ENCODE peak calls at places on chromosomes 3 and 15, in six cellular contexts. E, H, O, G, W and J are unnamed samples.

GRCh38 chr15:38878946-38879345 is 314.3 kb upstream of the RASGRP1 start:
- DNase-seq in E (no peak), G (no peak), O (no peak), H (no peak), W (no peak), J (no peak)

GRCh38 chr15:62391565-62392262 is 226.6 kb upstream of the C2CD4B start:
- DNase-seq in W (peak), O (peak), H (peak), G (no peak), E (peak), J (peak)

GRCh38 chr3:69388241-69388640 is 2.4 kb upstream of the FRMD4B start:
- DNase-seq in W (no peak), G (no peak), H (no peak), E (no peak), O (no peak), J (no peak)

GRCh38 chr15:25733036-25733855 is 129.9 kb downstream of the ATP10A start:
- DNase-seq in H (no peak), W (no peak), G (no peak), O (no peak), E (no peak), J (no peak)

GRCh38 chr15:70120109-70120508 is 22.4 kb upstream of the TLE3 start:
- DNase-seq in G (no peak), O (no peak), H (no peak), E (no peak), W (no peak), J (peak)

GRCh38 chr15:29827421-29827820 is 5.2 kb upstream of the TJP1 start:
- DNase-seq in E (no peak), G (no peak), H (no peak), O (no peak), W (no peak), J (no peak)

GRCh38 chr15:67192185-67192584 is 62.3 kb downstream of the AAGAB start:
- DNase-seq in O (no peak), E (no peak), G (no peak), H (no peak), W (no peak), J (no peak)

GRCh38 chr3:67647390-67647878 is 7.0 kb downstream of the SUCLG2 start:
- DNase-seq in W (no peak), O (no peak), H (peak), G (no peak), E (peak), J (no peak)

GRCh38 chr15:22850055-22850454 is 11.6 kb downstream of the NIPA2 start:
- DNase-seq in W (no peak), H (no peak), O (no peak), G (no peak), E (peak), J (no peak)

GRCh38 chr3:36362973-36363372 is 17.3 kb upstream of the STAC start:
- DNase-seq in W (no peak), E (peak), H (no peak), O (no peak), G (no peak), J (no peak)

GRCh38 chr3:32930161-32930560 is 21.3 kb upstream of the CCR4 start:
- DNase-seq in W (no peak), O (no peak), H (no peak), G (no peak), E (no peak), J (no peak)

GRCh38 chr3:27721717-27722564 is at the start of gene EOMES:
- DNase-seq in O (peak), E (no peak), H (no peak), G (peak), W (peak), J (no peak)

GRCh38 chr3:78666458-78666800 is 1101.4 kb downstream of the ROBO1 start:
- DNase-seq in O (no peak), H (no peak), E (peak), W (no peak), G (no peak), J (no peak)

GRCh38 chr15:47812436-47813109 is 95.3 kb downstream of the SEMA6D start:
- DNase-seq in O (no peak), G (no peak), W (no peak), H (no peak), E (peak), J (no peak)

GRCh38 chr15:28191832-28192231 is 92.7 kb upstream of the OCA2 start:
- DNase-seq in W (no peak), G (no peak), H (peak), E (peak), O (no peak), J (no peak)

GRCh38 chr3:101896103-101896757 is 46.9 kb downstream of the NFKBIZ start:
- DNase-seq in O (no peak), W (no peak), E (peak), H (no peak), G (no peak), J (no peak)

GRCh38 chr15:50009634-50010033 is 109.4 kb downstream of the ATP8B4 start:
- DNase-seq in O (no peak), W (no peak), H (no peak), E (no peak), G (no peak), J (no peak)

GRCh38 chr3:11850003-11850402 is 3.3 kb upstream of the TAMM41 start:
- DNase-seq in E (no peak), H (no peak), W (no peak), G (no peak), O (no peak), J (no peak)

GRCh38 chr3:197352382-197352781 is 54.0 kb upstream of the DLG1 start:
- DNase-seq in E (peak), O (no peak), H (peak), W (no peak), G (no peak), J (no peak)

GRCh38 chr15:93451822-93452221 is 362.8 kb upstream of the RGMA start:
- DNase-seq in W (no peak), O (no peak), E (no peak), G (no peak), H (no peak), J (no peak)

GRCh38 chr3:156705761-156706631 is 31.6 kb downstream of the TIPARP start:
- DNase-seq in W (no peak), E (peak), O (no peak), G (no peak), H (no peak), J (no peak)

GRCh38 chr3:9791790-9792404 is 376 bp downstream of the TADA3 start:
- DNase-seq in E (no peak), H (no peak), W (no peak), G (no peak), O (no peak), J (no peak)

GRCh38 chr15:85543741-85544155 is 163.3 kb downstream of the AKAP13 start:
- DNase-seq in H (peak), G (peak), O (no peak), W (no peak), E (no peak), J (no peak)

GRCh38 chr15:44541282-44541958 is 4.5 kb downstream of the EIF3J start:
- DNase-seq in E (peak), W (no peak), H (no peak), O (no peak), G (no peak), J (no peak)

GRCh38 chr3:123150449-123150954 is 51.2 kb upstream of the SEC22A start:
- DNase-seq in O (no peak), W (no peak), E (no peak), H (no peak), G (no peak), J (peak)

GRCh38 chr15:31465083-31465955 is 138.7 kb downstream of the KLF13 start:
- DNase-seq in E (no peak), O (no peak), G (no peak), H (peak), W (no peak), J (no peak)

GRCh38 chr3:179401561-179401960 is 49.7 kb downstream of the GNB4 start:
- DNase-seq in O (no peak), E (no peak), G (no peak), W (no peak), H (no peak), J (no peak)

GRCh38 chr15:39392469-39393047 is 188.3 kb upstream of the THBS1 start:
- DNase-seq in G (no peak), W (no peak), E (no peak), O (no peak), H (no peak), J (no peak)

GRCh38 chr3:32969656-32970055 is 18.2 kb downstream of the CCR4 start:
- DNase-seq in E (peak), G (no peak), O (no peak), H (no peak), W (no peak), J (no peak)

GRCh38 chr15:98931001-98931400 is 76.6 kb downstream of the PGPEP1L start:
- DNase-seq in O (no peak), W (no peak), E (no peak), G (no peak), H (no peak), J (no peak)

GRCh38 chr3:159059395-159059794 is 257.5 kb downstream of the MFSD1 start:
- DNase-seq in H (no peak), G (no peak), E (no peak), O (no peak), W (no peak), J (no peak)
- TF ChIP-seq CTCF in H (no peak), G (no peak), E (no peak), O (no peak), W (no peak), J (no peak)

DNA sequence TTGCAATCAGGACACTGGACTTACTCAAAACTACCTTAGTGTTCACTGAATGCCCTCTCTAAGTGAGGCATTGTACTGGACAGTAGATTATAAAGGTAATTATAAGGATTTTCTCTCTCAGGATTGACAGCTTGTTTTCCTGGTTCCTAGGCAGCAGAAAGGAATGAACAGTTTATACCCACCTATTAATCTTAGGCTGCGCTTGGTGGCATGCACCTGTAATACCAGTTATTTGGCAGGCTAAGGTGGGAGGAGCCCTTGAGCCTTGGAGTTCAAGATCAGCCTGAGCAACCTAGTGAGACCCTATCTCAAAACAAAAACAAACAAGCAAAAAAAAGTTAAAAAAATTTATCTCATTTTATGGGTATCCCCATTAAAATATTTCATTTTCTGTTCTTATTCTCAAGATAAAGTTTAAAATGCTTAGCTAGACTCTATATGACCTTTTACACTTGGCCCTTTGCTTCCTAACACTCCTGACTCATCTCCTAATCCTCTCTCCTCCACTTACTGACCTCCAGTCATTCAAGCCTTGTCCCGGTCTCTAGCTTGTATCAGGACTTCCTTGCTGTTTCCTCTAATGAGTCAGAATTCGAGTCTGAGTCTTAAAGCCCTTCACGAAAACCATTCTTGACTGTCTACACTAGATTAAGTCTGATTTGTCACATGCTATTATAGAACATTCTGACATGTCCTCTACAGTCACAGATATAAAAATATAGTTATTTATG is 348.6 kb downstream of the NLGN1 start:
- DNase-seq in H (no peak), O (no peak), E (peak), W (no peak), G (no peak), J (no peak)
- TF ChIP-seq CTCF in H (no peak), O (no peak), E (no peak), W (no peak), G (no peak), J (no peak)

DNA sequence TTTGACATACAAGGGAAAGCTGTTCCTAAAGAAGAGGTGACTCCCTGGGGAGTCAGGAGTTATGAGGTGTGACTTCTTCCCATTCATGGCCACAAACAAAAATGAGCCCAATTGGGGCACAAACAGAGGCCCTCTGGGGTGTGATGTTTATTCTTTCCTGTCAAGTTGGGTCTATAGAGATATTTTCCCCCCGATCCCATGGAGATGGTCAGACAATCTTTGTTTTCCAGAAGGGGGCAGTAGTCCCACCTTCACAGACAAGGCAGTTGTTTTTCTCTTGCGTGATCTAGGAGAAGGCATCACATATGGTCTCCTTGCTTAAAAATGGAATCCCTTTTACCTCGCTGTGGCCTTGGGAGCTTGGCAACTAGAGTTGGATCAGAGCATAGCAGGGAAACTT is 110.3 kb downstream of the MFSD1 start:
- DNase-seq in E (no peak), O (no peak), H (no peak), G (no peak), W (no peak), J (no peak)
- TF ChIP-seq CTCF in E (no peak), O (no peak), H (no peak), G (no peak), W (peak), J (peak)

GRCh38 chr15:59622289-59622688 is 10.7 kb downstream of the GCNT3 start:
- DNase-seq in G (peak), W (peak), O (peak), H (no peak), E (peak), J (no peak)
- TF ChIP-seq CTCF in G (no peak), W (peak), O (peak), H (no peak), E (peak), J (peak)

GRCh38 chr3:173823911-173824460 is 426.4 kb downstream of the NLGN1 start:
- DNase-seq in H (no peak), O (no peak), W (no peak), G (no peak), E (peak), J (no peak)
- TF ChIP-seq CTCF in H (no peak), O (no peak), W (no peak), G (no peak), E (no peak), J (no peak)

DNA sequence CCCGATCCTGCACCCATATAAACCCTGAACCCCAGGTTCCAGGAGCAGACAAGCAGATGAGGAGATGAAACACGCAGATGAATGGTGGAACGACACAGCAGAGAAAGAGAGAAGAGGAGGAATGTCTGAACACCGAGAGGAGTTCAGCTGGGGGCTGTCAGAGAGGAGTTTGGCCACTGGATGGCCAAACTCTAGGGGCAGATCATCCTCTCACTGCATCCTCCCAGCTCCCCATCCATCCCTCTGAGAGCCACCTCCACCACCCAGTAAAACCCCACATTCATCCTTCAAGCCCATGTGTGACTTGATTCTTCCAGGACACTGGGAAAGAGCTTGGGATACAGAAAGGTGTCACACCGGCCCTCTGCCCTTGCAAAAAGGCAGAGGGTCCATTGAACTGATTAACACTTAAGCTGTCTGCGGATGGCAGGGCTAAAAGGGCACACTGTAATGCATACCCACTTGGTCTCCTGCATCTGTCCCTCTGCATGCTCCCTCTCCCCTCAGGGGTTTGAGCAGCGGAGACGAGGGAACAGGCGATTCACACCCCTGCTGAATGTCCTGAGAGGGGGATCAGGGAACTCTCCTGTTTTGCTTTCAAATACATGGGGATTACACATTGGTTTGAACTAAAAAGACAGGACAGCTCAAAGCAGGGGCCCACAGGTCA is 53.8 kb downstream of the TMED3 start:
- DNase-seq in G (no peak), O (no peak), E (no peak), W (no peak), H (no peak), J (no peak)
- TF ChIP-seq CTCF in G (no peak), O (no peak), E (no peak), W (no peak), H (no peak), J (no peak)